ENCODE peak calls at places on chromosomes 11 and 22, in nine cellular contexts. W is GM12878, K is heart right ventricle, J is tibial artery, X is cardiac muscle cell, Q is adrenal gland, M is Peyer's patch, Z is sigmoid colon, R is spleen. L is an unnamed sample.

GRCh38 chr11:2824851-2825250 is 60.7 kb downstream of the CDKN1C start:
- DNase-seq in W (no peak), K (no peak), J (peak; percentile 82), X (no peak), Q (no peak), M (no peak), Z (peak; percentile 85), R (no peak), L (no peak)

GRCh38 chr11:63537293-63538101 is 889 bp downstream of the PLAAT4 start:
- DNase-seq in W (no peak), K (peak; percentile 51), J (peak; percentile 94), X (no peak), Q (peak; percentile 65), M (peak; percentile 50), Z (peak; percentile 92), R (no peak), L (peak; percentile 86)

GRCh38 chr22:36891646-36892045 is 21.8 kb upstream of the CSF2RB start:
- DNase-seq in W (no peak), K (no peak), J (no peak), X (no peak), Q (no peak), M (no peak), Z (no peak), R (no peak), L (no peak)

GRCh38 chr11:45649544-45650165 is 15.8 kb downstream of the CHST1 start:
- DNase-seq in W (no peak), K (no peak), J (no peak), X (no peak), Q (no peak), M (no peak), Z (no peak), R (peak; percentile 51), L (no peak)

GRCh38 chr22:39364646-39365405 is 15.0 kb downstream of the SYNGR1 start:
- DNase-seq in W (no peak), K (no peak), J (no peak), X (no peak), Q (no peak), M (no peak), Z (no peak), R (no peak), L (no peak)

GRCh38 chr11:37712246-37712645 is 1114.2 kb upstream of the RAG2 start:
- DNase-seq in W (no peak), K (no peak), J (no peak), X (peak; percentile 39), Q (no peak), M (no peak), Z (no peak), R (no peak), L (no peak)

GRCh38 chr22:42343551-42344081 is 73.2 kb upstream of the TCF20 start:
- DNase-seq in W (no peak), K (no peak), J (no peak), X (peak; percentile 78), Q (no peak), M (no peak), Z (no peak), R (no peak), L (no peak)

GRCh38 chr11:101567086-101567485 is 16.7 kb downstream of the TRPC6 start:
- DNase-seq in W (no peak), K (no peak), J (no peak), X (no peak), Q (no peak), M (no peak), Z (no peak), R (no peak), L (no peak)

GRCh38 chr11:130476200-130476921 is 27.9 kb downstream of the ADAMTS15 start:
- DNase-seq in W (no peak), K (peak; percentile 57), J (peak; percentile 64), X (peak; percentile 81), Q (peak; percentile 28), M (no peak), Z (no peak), R (no peak), L (no peak)

GRCh38 chr22:36395922-36396321 is 8.2 kb upstream of the MYH9 start:
- DNase-seq in W (no peak), K (no peak), J (no peak), X (no peak), Q (peak; percentile 60), M (no peak), Z (no peak), R (no peak), L (no peak)

GRCh38 chr11:843818-844692 is 1.4 kb downstream of the TSPAN4 start:
- DNase-seq in W (no peak), K (peak; percentile 88), J (peak; percentile 98), X (peak; percentile 83), Q (peak; percentile 96), M (peak; percentile 77), Z (peak; percentile 97), R (peak; percentile 94), L (peak; percentile 79)
- H3K4me1 ChIP-seq in W (peaks cover 15% of the 10 kb centered on the region), K (peaks cover 76% of the 10 kb centered on the region), J (peaks cover 82% of the 10 kb centered on the region), X (peaks cover 34% of the 10 kb centered on the region), Q (peaks cover 38% of the 10 kb centered on the region), M (peaks cover 65% of the 10 kb centered on the region), Z (peaks cover 58% of the 10 kb centered on the region), R (peaks cover 35% of the 10 kb centered on the region), L (peaks cover 64% of the 10 kb centered on the region)

GRCh38 chr11:86403458-86403857 is 28.8 kb downstream of the CCDC81 start:
- DNase-seq in W (no peak), K (no peak), J (no peak), X (no peak), Q (no peak), M (no peak), Z (no peak), R (no peak), L (no peak)

GRCh38 chr11:86414032-86414431 is 39.3 kb downstream of the CCDC81 start:
- DNase-seq in W (no peak), K (no peak), J (no peak), X (no peak), Q (no peak), M (no peak), Z (no peak), R (no peak), L (no peak)

DNA sequence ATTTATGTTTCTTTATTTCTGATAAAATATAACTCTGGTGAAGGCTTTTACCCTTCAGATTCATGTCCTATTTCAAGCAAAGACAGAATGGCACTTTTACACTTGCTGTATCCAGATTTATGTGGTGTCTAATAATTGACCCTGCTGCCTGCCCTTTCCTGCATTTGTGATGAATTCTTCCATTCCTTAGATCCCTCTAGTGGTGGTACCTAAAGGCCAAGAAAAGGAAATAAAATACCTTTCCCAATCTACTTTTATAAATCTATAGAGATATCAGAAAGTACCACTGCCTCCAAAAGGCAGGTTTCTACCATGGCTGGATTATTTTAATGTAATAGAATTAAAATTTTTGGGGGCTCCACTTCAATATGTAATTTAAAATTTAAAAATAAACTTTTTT is 34.2 kb downstream of the CCDC81 start:
- DNase-seq in W (no peak), K (no peak), J (no peak), X (no peak), Q (no peak), M (no peak), Z (no peak), R (no peak), L (no peak)
- TF ChIP-seq CTCF in W (no peak), K (no peak), J (no peak), X (peak; percentile 30), Q (no peak), M (no peak), Z (no peak), R (no peak), L (no peak)

DNA sequence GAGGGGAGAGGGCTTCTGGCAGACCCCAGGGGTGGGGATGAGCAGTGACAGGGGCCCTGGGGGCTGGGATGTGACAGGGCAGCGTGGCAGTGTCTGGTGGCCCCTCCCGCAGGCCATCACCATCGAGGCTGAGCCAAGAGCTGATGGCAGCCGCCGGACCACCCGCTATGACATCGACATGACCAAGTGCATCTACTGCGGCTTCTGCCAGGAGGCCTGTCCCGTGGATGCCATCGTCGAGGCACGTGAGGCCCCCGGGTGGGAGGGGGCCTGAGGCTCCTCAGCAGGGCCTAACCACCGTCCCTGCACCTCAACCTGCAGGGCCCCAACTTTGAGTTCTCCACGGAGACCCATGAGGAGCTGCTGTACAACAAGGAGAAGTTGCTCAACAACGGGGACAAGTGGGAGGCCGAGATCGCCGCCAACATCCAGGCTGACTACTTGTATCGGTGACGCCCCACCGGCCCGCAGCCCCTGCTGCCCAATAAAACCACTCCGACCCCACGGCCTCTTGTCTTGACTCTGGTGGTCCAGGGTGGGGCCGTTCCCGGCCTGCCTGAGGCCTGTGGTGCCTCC is 2.6 kb upstream of the TCIRG1 start:
- DNase-seq in W (no peak), K (peak; percentile 29), J (no peak), X (no peak), Q (peak; percentile 49), M (no peak), Z (peak; percentile 73), R (peak; percentile 87), L (no peak)
- H3K4me1 ChIP-seq in W (peaks cover 22% of the 10 kb centered on the region), K (peaks cover 61% of the 10 kb centered on the region), J (peaks cover 65% of the 10 kb centered on the region), X (peaks cover 24% of the 10 kb centered on the region), Q (peaks cover 68% of the 10 kb centered on the region), M (peaks cover 59% of the 10 kb centered on the region), Z (peaks cover 50% of the 10 kb centered on the region), R (peaks cover 50% of the 10 kb centered on the region), L (peaks cover 74% of the 10 kb centered on the region)

GRCh38 chr11:30585892-30586250 is 282 bp downstream of the MPPED2 start:
- DNase-seq in W (no peak), K (peak; percentile 47), J (peak; percentile 70), X (peak; percentile 71), Q (peak; percentile 18), M (no peak), Z (peak; percentile 68), R (no peak), L (peak; percentile 32)

GRCh38 chr11:30581646-30582045 is 4.5 kb downstream of the MPPED2 start:
- DNase-seq in W (no peak), K (no peak), J (no peak), X (no peak), Q (no peak), M (no peak), Z (no peak), R (no peak), L (no peak)

GRCh38 chr11:30583505-30584280 is 2.5 kb downstream of the MPPED2 start:
- DNase-seq in W (no peak), K (peak; percentile 12), J (peak; percentile 71), X (peak; percentile 70), Q (peak; percentile 6), M (no peak), Z (peak; percentile 70), R (no peak), L (peak; percentile 7)

GRCh38 chr11:30585067-30585891 is 874 bp downstream of the MPPED2 start:
- DNase-seq in W (no peak), K (peak; percentile 51), J (peak; percentile 67), X (peak; percentile 61), Q (peak; percentile 35), M (peak; percentile 46), Z (peak; percentile 74), R (peak; percentile 64), L (peak; percentile 52)

DNA sequence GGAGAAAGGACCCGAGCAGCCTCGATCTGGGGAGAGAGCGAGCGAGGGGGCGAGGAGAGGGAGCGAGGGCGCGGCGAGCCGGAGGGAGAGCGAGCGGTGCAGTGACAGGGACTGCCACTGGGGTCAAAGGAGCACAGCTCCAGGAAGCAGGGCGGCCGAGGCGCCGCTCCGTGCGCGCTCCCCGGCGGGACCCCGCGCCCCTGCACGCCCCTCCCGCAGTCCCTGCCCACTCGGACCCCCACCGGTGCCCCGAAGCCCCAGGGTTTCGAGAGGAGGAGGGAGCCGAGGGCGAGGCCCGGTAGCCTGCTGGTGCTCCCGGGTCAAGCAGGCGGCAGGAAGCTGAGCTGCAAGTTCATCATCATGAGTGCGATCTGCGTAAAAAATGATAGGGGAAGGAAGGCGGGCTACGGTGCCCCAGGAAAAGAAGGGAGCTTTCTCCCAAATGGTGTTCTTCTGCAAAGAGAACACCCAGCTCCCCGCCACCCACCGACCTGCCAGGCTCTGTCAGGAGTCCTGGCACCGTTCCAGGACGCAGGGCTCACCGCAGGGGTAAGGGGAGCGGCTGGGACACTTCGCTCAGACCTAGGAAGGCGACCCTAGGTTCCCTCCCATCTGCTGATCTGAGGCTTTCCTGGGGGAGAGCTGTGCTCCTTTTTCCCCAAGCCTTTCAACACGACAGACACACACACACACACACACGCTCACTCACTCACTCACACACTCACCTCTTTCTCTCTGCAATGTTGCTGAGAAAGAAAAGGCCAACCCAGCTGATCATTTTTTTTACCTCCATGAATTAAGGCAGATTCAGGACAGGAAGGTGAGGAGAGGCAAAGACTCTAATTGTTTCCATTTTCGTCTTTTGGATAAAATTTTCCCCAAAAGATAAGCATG is at the start of gene MPPED2:
- DNase-seq in W (no peak), K (peak; percentile 61), J (peak; percentile 65), X (peak; percentile 83), Q (peak; percentile 50), M (peak; percentile 48), Z (peak; percentile 77), R (peak; percentile 83), L (peak; percentile 36)
- TF ChIP-seq CTCF in W (peak; percentile 20), K (peak; percentile 64), J (peak; percentile 46), X (no peak), Q (peak; percentile 60), M (peak; percentile 12), Z (peak; percentile 45), R (peak; percentile 32), L (peak; percentile 49)

L was measured in body of pancreas.